ENCODE peak calls at places on chromosomes 4 and X, in four cellular contexts. C, A, T and P are unnamed samples.

GRCh38 chrX:95762716-95763115 is 921.9 kb upstream of the DIAPH2 start:
- DNase-seq in C (no peak), A (no peak), T (no peak), P (no peak)

GRCh38 chr4:182808673-182809416 is 108.3 kb downstream of the DCTD start:
- DNase-seq in C (peak; percentile 55), A (no peak), T (no peak), P (no peak)

GRCh38 chrX:129525162-129525561 is 1.9 kb upstream of the SMARCA1 start:
- DNase-seq in T (peak; percentile 89), A (no peak), C (no peak), P (no peak)

GRCh38 chrX:103941201-103941975 is 21.0 kb upstream of the TMSB15B start:
- DNase-seq in T (no peak), C (no peak), A (peak; percentile 25), P (peak; percentile 34)

GRCh38 chr4:185322805-185323204 is 72.9 kb downstream of the LRP2BP start:
- DNase-seq in A (no peak), T (no peak), C (no peak), P (no peak)

GRCh38 chr4:101527186-101527585 is 179.9 kb upstream of the PPP3CA start:
- DNase-seq in A (no peak), T (no peak), C (peak; percentile 45), P (no peak)

GRCh38 chr4:12924253-12924652 is 559.9 kb downstream of the RAB28 start:
- DNase-seq in A (no peak), C (no peak), T (no peak), P (no peak)

GRCh38 chr4:14180983-14181601 is 553.6 kb upstream of the BOD1L1 start:
- DNase-seq in A (no peak), T (no peak), C (no peak), P (no peak)

GRCh38 chr4:186190456-186191265 is 706 bp upstream of the CYP4V2 start:
- DNase-seq in T (no peak), C (no peak), A (peak; percentile 56), P (peak; percentile 34)

GRCh38 chr4:184097240-184097619 is 120.4 kb downstream of the ENPP6 start:
- DNase-seq in A (peak; percentile 41), T (no peak), C (no peak), P (no peak)

GRCh38 chrX:24203072-24203808 is 53.7 kb downstream of the ZFX start:
- DNase-seq in C (no peak), A (no peak), T (no peak), P (no peak)

GRCh38 chr4:101288365-101289145 is 58.8 kb downstream of the PPP3CA start:
- DNase-seq in A (no peak), T (no peak), C (no peak), P (no peak)

GRCh38 chr4:27090406-27090805 is 229.8 kb downstream of the STIM2 start:
- DNase-seq in T (no peak), A (no peak), C (no peak), P (no peak)

GRCh38 chrX:103607385-103608304 is at the start of gene TCEAL3:
- DNase-seq in A (no peak), C (no peak), T (no peak), P (no peak)

GRCh38 chrX:22399793-22400192 is 127.1 kb downstream of the CBLL2 start:
- DNase-seq in C (no peak), T (no peak), A (no peak), P (no peak)

GRCh38 chr4:168908859-168909390 is 101.1 kb downstream of the CBR4 start:
- DNase-seq in A (no peak), C (no peak), T (no peak), P (no peak)

GRCh38 chrX:77493677-77494553 is 46.7 kb downstream of the FGF16 start:
- DNase-seq in A (peak; percentile 9), C (no peak), T (peak; percentile 7), P (peak; percentile 37)

GRCh38 chr4:83234902-83235644 is 49.5 kb downstream of the COQ2 start:
- DNase-seq in C (no peak), T (no peak), A (no peak), P (no peak)

GRCh38 chrX:78540171-78540570 is 119.0 kb downstream of the RTL3 start:
- DNase-seq in A (no peak), T (no peak), C (no peak), P (no peak)

GRCh38 chr4:101346312-101346561 is 1.1 kb downstream of the PPP3CA start:
- DNase-seq in A (no peak), C (no peak), T (peak; percentile 16), P (no peak)

DNA sequence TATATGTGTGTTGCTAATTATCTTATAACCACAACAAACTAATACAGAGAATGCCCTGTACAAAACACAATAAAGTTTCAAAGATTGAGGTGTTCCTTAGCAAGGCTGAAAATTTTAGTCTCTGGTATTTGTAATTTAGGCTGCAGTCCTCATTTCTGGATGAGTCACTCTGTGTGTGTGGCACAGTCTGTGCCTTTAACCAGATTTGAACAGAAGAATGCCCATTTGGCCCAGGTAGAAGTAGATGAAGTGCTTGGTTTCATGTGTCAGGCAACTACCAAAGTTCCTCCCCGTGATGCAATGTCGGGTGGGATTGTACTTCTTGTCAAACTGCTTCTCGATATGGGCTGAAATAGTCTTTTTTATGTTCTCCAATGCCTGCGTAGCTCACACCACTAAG is 91.6 kb upstream of the H2AZ1 start:
- DNase-seq in T (no peak), C (no peak), A (no peak), P (no peak)
- TF ChIP-seq FOXM1 in T (no peak), C (no peak), A (no peak), P (no peak)

GRCh38 chrX:11766487-11766886 is 8.4 kb downstream of the MSL3 start:
- DNase-seq in A (no peak), C (no peak), T (no peak), P (no peak)
- TF ChIP-seq SP1 in A (no peak), C (no peak), T (no peak), P (no peak)

GRCh38 chrX:149629730-149630387 is 1.7 kb downstream of the TMEM185A start:
- DNase-seq in T (no peak), C (no peak), A (no peak), P (no peak)
- TF ChIP-seq FOXM1 in T (no peak), C (no peak), A (no peak), P (no peak)

DNA sequence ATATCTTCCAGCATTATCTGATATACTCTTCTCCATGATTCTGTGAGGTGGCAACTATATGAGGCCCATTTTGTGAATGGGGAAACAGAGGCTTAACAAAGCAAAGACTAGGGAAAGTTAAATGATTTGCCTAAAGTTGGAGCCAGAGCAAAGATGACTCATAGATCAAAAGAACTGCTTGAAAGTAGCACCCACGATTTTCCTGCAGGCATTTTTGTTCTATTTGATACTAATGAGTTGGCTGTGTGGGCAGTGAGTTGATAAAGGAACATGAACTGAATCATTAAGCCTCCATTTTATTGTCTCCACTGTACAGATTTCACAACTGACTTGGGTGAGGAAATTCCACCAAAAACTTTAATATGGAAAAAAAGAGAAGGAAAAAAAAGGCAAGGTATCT is 138.9 kb upstream of the IGFBP7 start:
- DNase-seq in T (no peak), C (no peak), A (no peak), P (no peak)
- TF ChIP-seq SP1 in T (no peak), C (no peak), A (no peak), P (no peak)